ENCODE peak calls at places on chromosomes 12 and 14, in seven cellular contexts. Q, T, R, A, X, Y and S are unnamed samples.

GRCh38 chr12:58443273-58443980 is 476.9 kb downstream of the LRIG3 start:
- DNase-seq in A (peak), X (no peak), Q (peak), T (peak), R (no peak), Y (no peak), S (peak)

GRCh38 chr12:49909826-49910225 is 6.1 kb upstream of the FAIM2 start:
- DNase-seq in A (peak), R (peak), X (peak), Q (no peak), Y (no peak), T (peak), S (peak)

GRCh38 chr12:13255792-13256704 is 59.5 kb downstream of the EMP1 start:
- DNase-seq in Y (peak), X (peak), Q (peak), R (peak), A (peak), T (peak), S (peak)

GRCh38 chr12:72207756-72208155 is 64.4 kb upstream of the TRHDE start:
- DNase-seq in A (no peak), X (no peak), Q (no peak), Y (no peak), T (no peak), R (no peak), S (no peak)

GRCh38 chr14:105448706-105449111 is 25.9 kb upstream of the CRIP2 start:
- DNase-seq in Q (peak), A (peak), T (no peak), R (peak), X (peak), Y (no peak), S (peak)

GRCh38 chr12:29350080-29350479 is 30.9 kb downstream of the ERGIC2 start:
- DNase-seq in Q (peak), R (no peak), Y (no peak), T (no peak), A (peak), X (no peak), S (no peak)

GRCh38 chr12:59650594-59651229 is 54.9 kb downstream of the SLC16A7 start:
- DNase-seq in Q (peak), A (no peak), X (no peak), T (no peak), R (no peak), Y (no peak), S (no peak)

GRCh38 chr12:77104792-77105191 is 39.4 kb upstream of the E2F7 start:
- DNase-seq in R (no peak), A (no peak), X (no peak), Y (no peak), Q (no peak), T (peak), S (no peak)

GRCh38 chr12:50677858-50678257 is 86.0 kb upstream of the ATF1 start:
- DNase-seq in Q (no peak), Y (no peak), T (no peak), X (no peak), A (no peak), R (no peak), S (no peak)

GRCh38 chr12:123351349-123351748 is 13.3 kb downstream of the SBNO1 start:
- DNase-seq in R (no peak), T (no peak), X (no peak), Y (no peak), Q (no peak), A (no peak), S (no peak)

GRCh38 chr14:94120667-94121335 is 8.6 kb downstream of the IFI27L2 start:
- DNase-seq in T (no peak), Q (no peak), X (no peak), Y (no peak), A (no peak), R (no peak), S (no peak)

GRCh38 chr12:54725233-54725843 is 77.2 kb upstream of the DCD start:
- DNase-seq in Y (no peak), T (peak), A (peak), X (no peak), R (peak), Q (peak), S (no peak)

GRCh38 chr14:36852853-36853634 is 191.4 kb downstream of the PAX9 start:
- DNase-seq in T (no peak), R (no peak), Q (no peak), X (no peak), Y (no peak), A (no peak), S (no peak)

GRCh38 chr14:104865069-104865630 is at the start of gene CEP170B:
- DNase-seq in Y (no peak), X (no peak), Q (peak), A (no peak), T (no peak), R (peak), S (peak)

DNA sequence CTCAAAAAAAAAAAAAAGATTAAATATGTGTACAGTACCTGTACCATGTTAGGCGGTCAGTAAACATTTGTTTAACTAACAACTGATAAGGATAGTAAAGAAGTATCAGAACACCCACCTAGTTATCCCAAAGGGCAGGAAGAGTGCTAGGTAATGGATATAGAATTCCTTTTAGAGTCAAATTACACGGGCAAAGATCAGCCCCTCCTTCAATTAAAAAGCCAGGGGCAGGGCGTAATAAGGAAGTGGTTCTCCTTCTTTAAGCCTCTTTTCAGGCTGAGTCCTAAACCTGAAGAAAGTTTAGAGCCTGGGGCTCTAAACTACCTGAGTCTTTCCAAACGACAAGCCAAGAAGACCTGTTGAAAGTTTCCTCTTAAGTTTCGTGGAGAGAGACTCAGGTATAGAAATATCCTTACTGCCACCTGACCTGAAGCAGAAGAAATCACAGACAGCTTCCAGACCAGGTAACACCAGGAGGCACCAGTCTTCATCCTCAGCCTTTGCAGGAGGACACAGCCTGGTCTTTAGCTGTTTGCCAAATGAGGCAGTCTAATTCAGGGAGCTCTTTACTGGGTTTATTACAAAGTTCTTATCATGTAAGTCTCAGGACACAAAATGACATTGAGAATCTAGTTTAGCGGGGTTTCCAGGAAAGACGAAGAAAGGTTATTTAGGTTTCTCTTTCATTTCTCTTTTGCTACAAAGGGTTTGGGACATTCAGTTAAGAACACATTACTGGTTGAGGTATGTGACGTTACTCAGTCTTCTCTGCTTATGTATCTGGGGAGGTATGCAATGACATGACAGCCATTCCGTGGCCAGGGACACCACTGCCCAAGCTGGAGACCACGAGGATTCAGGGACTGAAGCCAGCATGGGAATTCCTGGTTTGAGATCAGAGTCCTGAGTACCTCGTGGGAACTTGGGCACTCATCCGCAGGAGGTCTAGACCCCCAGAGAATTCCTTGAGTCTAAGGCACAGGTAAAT is at the start of gene BCL2L14:
- DNase-seq in A (peak), R (no peak), Q (no peak), X (no peak), T (no peak), Y (peak), S (no peak)
- TF ChIP-seq SP1 in A (no peak), R (no peak), Q (no peak), X (no peak), T (no peak), Y (no peak), S (no peak)

GRCh38 chr12:8913702-8914032 is 642 bp upstream of the PHC1 start:
- DNase-seq in T (no peak), Q (no peak), A (no peak), R (no peak), X (no peak), Y (no peak), S (no peak)
- TF ChIP-seq SP1 in T (no peak), Q (no peak), A (no peak), R (no peak), X (no peak), Y (no peak), S (no peak)

GRCh38 chr14:74357585-74357984 is 9.3 kb downstream of the VRTN start:
- DNase-seq in Y (no peak), T (no peak), Q (no peak), R (no peak), A (no peak), X (no peak), S (no peak)

GRCh38 chr14:74356892-74357575 is 8.8 kb downstream of the VRTN start:
- DNase-seq in Y (no peak), Q (no peak), T (no peak), R (no peak), X (no peak), A (no peak), S (no peak)

GRCh38 chr14:74362361-74362915 is 14.2 kb downstream of the VRTN start:
- DNase-seq in A (peak), X (peak), R (peak), Q (peak), Y (peak), T (peak), S (peak)

GRCh38 chr14:74358176-74358829 is 10.0 kb downstream of the VRTN start:
- DNase-seq in X (no peak), Q (no peak), R (no peak), Y (no peak), A (no peak), T (no peak), S (no peak)

DNA sequence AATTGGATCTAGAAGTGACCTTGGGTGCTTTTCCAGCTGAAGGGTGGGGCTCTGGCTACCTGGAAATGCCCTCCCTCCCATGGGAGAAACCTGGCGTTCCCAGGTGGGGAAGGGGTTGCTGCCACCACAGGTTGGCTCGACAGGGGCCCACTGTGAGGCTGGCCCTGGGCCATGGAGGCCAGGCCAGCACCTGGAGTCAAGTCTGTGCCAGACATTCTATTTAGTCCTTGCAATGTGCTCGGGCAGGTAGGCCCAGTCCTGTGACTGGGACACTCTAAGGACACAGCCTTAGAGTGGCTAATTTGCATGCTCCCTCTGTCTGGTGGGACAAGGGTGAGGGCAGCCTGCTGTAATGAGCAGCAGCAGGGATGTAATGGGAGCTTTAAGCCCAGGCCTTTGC is 11.9 kb downstream of the VRTN start:
- DNase-seq in A (no peak), Y (no peak), R (no peak), T (no peak), X (no peak), Q (no peak), S (no peak)
- TF ChIP-seq SP1 in A (no peak), Y (no peak), R (no peak), T (no peak), X (no peak), Q (no peak), S (no peak)

DNA sequence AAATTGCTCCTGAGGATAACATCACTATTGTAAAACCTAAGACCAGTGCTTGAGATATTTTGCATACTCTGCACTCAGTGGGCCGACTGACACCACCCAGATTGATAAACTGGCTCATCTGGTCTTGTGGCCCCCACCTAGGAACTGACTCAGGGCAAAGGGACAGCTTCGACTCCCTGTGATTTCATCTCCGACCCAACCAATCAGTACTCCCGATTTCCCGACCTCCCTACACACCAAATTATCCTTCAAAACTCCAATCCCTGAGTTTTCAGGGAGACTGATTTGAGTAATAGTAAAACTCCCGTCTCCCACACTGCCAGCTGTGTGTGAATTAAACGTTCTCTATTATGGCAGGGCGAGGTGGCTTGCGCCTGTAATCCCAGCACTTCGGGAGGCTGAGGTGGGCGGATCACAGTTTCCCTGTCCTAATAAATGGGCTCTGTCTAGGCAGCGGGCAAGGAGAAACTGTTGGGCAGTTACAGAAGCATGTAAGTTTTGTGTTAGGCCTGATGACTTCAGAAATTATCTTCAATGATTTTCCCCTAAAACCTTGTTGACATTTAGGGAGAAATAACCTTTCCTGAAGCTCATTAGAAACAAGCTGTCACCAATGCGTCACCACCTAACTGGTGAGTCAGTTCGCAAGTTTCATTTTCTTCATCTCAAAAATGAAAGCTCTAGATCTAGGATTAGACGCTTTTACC is 5.3 kb upstream of the UBC start:
- DNase-seq in A (no peak), T (no peak), R (no peak), X (no peak), Y (peak), Q (no peak), S (no peak)
- TF ChIP-seq SP1 in A (no peak), T (no peak), R (peak), X (no peak), Y (peak), Q (no peak), S (no peak)

GRCh38 chr14:77306406-77307098 is 14.1 kb downstream of the POMT2 start:
- DNase-seq in T (no peak), R (no peak), A (no peak), X (no peak), Q (no peak), Y (no peak), S (no peak)
- TF ChIP-seq SP1 in T (no peak), R (no peak), A (no peak), X (no peak), Q (no peak), Y (no peak), S (no peak)

GRCh38 chr14:90552465-90553297 is 155.9 kb downstream of the CALM1 start:
- DNase-seq in A (no peak), T (no peak), Y (no peak), Q (no peak), R (no peak), X (no peak), S (no peak)

GRCh38 chr14:90553921-90554336 is 157.1 kb downstream of the CALM1 start:
- DNase-seq in Y (no peak), X (no peak), A (no peak), R (no peak), T (no peak), Q (no peak), S (no peak)

GRCh38 chr14:90555126-90556049 is 158.6 kb downstream of the CALM1 start:
- DNase-seq in R (no peak), X (no peak), T (no peak), A (no peak), Q (no peak), Y (no peak), S (no peak)

GRCh38 chr14:90553298-90553920 is 156.6 kb downstream of the CALM1 start:
- DNase-seq in Q (no peak), R (no peak), A (no peak), Y (no peak), X (no peak), T (no peak), S (no peak)

GRCh38 chr14:90554341-90554740 is 157.5 kb downstream of the CALM1 start:
- DNase-seq in A (no peak), R (no peak), Y (no peak), Q (no peak), T (no peak), X (no peak), S (no peak)
- TF ChIP-seq SP1 in A (no peak), R (no peak), Y (no peak), Q (no peak), T (no peak), X (no peak), S (no peak)

GRCh38 chr14:77091518-77091917 is 6.5 kb upstream of the CIPC start:
- DNase-seq in X (no peak), A (no peak), Y (no peak), Q (no peak), R (no peak), T (no peak), S (no peak)
- TF ChIP-seq SP1 in X (no peak), A (no peak), Y (no peak), Q (no peak), R (no peak), T (no peak), S (no peak)

GRCh38 chr12:80937391-80938238 is at the start of gene LIN7A:
- DNase-seq in X (peak), R (no peak), Y (no peak), T (no peak), Q (peak), A (peak), S (peak)

GRCh38 chr12:80935076-80935475 is 2.7 kb downstream of the LIN7A start:
- DNase-seq in A (no peak), R (no peak), Q (no peak), Y (no peak), X (no peak), T (no peak), S (no peak)

GRCh38 chr12:80936353-80936641 is 1.4 kb downstream of the LIN7A start:
- DNase-seq in Q (no peak), A (no peak), X (no peak), R (no peak), T (no peak), Y (no peak), S (no peak)

GRCh38 chr12:80938397-80938796 is 663 bp upstream of the LIN7A start:
- DNase-seq in A (peak), T (no peak), Q (no peak), R (no peak), Y (no peak), X (no peak), S (no peak)

GRCh38 chr12:80936642-80937390 is 918 bp downstream of the LIN7A start:
- DNase-seq in Q (peak), T (peak), X (peak), Y (no peak), R (no peak), A (peak), S (peak)
- TF ChIP-seq SP1 in Q (no peak), T (no peak), X (no peak), Y (no peak), R (no peak), A (peak), S (no peak)

GRCh38 chr14:75222208-75222701 is 45.8 kb upstream of the TMED10 start:
- DNase-seq in X (peak), T (no peak), Y (peak), Q (no peak), A (no peak), R (peak), S (no peak)
- TF ChIP-seq SP1 in X (no peak), T (no peak), Y (no peak), Q (no peak), A (no peak), R (no peak), S (no peak)